ENCODE peak calls at places on chromosomes 7 and 10, in four cellular contexts. One of them, this sample, is unnamed.

GRCh38 chr7:119733480-119733879 is 539.5 kb upstream of the KCND2 start:
- DNase-seq in right lobe of liver: no peak
- DNase-seq in H54: no peak
- DNase-seq in K562: no peak
- DNase-seq in this sample: no peak

GRCh38 chr10:12435348-12435747 is 86.0 kb downstream of the CAMK1D start:
- DNase-seq in right lobe of liver: no peak
- DNase-seq in H54: no peak
- DNase-seq in K562: no peak
- DNase-seq in this sample: no peak

GRCh38 chr10:3886666-3887251 is 101.8 kb upstream of the KLF6 start:
- DNase-seq in right lobe of liver: peak; percentile 40
- DNase-seq in H54: no peak
- DNase-seq in K562: no peak
- DNase-seq in this sample: no peak

GRCh38 chr7:98287486-98287959 is 6.0 kb downstream of the BRI3 start:
- DNase-seq in right lobe of liver: peak; percentile 58
- DNase-seq in H54: no peak
- DNase-seq in K562: peak; percentile 64
- DNase-seq in this sample: no peak

GRCh38 chr10:91298224-91298862 is 77.9 kb downstream of the PCGF5 start:
- DNase-seq in right lobe of liver: peak; percentile 70
- DNase-seq in H54: peak; percentile 77
- DNase-seq in K562: peak; percentile 74
- DNase-seq in this sample: peak; percentile 75

GRCh38 chr10:59962755-59963154 is 56.4 kb upstream of the CCDC6 start:
- DNase-seq in right lobe of liver: no peak
- DNase-seq in H54: no peak
- DNase-seq in K562: no peak
- DNase-seq in this sample: no peak

GRCh38 chr7:143407296-143408246 is 1.1 kb downstream of the EPHA1 start:
- DNase-seq in right lobe of liver: no peak
- DNase-seq in H54: no peak
- DNase-seq in K562: no peak
- DNase-seq in this sample: peak; percentile 85

GRCh38 chr10:71228875-71229720 is 16.7 kb downstream of the UNC5B start:
- DNase-seq in right lobe of liver: no peak
- DNase-seq in H54: no peak
- DNase-seq in K562: no peak
- DNase-seq in this sample: no peak

GRCh38 chr10:73744690-73744994 is 470 bp downstream of the SEC24C start:
- DNase-seq in right lobe of liver: peak; percentile 69
- DNase-seq in H54: peak; percentile 56
- DNase-seq in K562: no peak
- DNase-seq in this sample: peak; percentile 69

GRCh38 chr10:113235505-113235904 is 285.5 kb downstream of the TCF7L2 start:
- DNase-seq in right lobe of liver: no peak
- DNase-seq in H54: no peak
- DNase-seq in K562: no peak
- DNase-seq in this sample: no peak

GRCh38 chr10:124732931-124733536 is 11.1 kb downstream of the FAM53B start:
- DNase-seq in right lobe of liver: no peak
- DNase-seq in H54: no peak
- DNase-seq in K562: no peak
- DNase-seq in this sample: no peak

GRCh38 chr7:155119801-155120382 is 49.8 kb downstream of the HTR5A start:
- DNase-seq in right lobe of liver: no peak
- DNase-seq in H54: peak; percentile 16
- DNase-seq in K562: no peak
- DNase-seq in this sample: no peak

GRCh38 chr10:11610855-11611247 is 599 bp downstream of the USP6NL start:
- DNase-seq in right lobe of liver: peak; percentile 47
- DNase-seq in H54: peak; percentile 43
- DNase-seq in K562: no peak
- DNase-seq in this sample: peak; percentile 52

GRCh38 chr7:36236073-36236472 is 83.0 kb downstream of the EEPD1 start:
- DNase-seq in right lobe of liver: no peak
- DNase-seq in H54: no peak
- DNase-seq in K562: no peak
- DNase-seq in this sample: no peak

GRCh38 chr7:86123476-86123875 is 520.2 kb upstream of the GRM3 start:
- DNase-seq in right lobe of liver: no peak
- DNase-seq in H54: no peak
- DNase-seq in K562: no peak
- DNase-seq in this sample: no peak

GRCh38 chr7:3949226-3949625 is 648.2 kb downstream of the SDK1 start:
- DNase-seq in right lobe of liver: no peak
- DNase-seq in H54: no peak
- DNase-seq in K562: no peak
- DNase-seq in this sample: no peak

GRCh38 chr10:72234560-72235095 is 18.6 kb upstream of the ASCC1 start:
- DNase-seq in right lobe of liver: no peak
- DNase-seq in H54: no peak
- DNase-seq in K562: no peak
- DNase-seq in this sample: no peak

GRCh38 chr10:72226418-72227027 is 10.4 kb upstream of the ASCC1 start:
- DNase-seq in right lobe of liver: no peak
- DNase-seq in H54: no peak
- DNase-seq in K562: no peak
- DNase-seq in this sample: no peak

GRCh38 chr10:72228318-72228751 is 12.3 kb upstream of the ASCC1 start:
- DNase-seq in right lobe of liver: no peak
- DNase-seq in H54: no peak
- DNase-seq in K562: no peak
- DNase-seq in this sample: no peak

GRCh38 chr10:72227826-72228225 is 11.8 kb upstream of the ASCC1 start:
- DNase-seq in right lobe of liver: no peak
- DNase-seq in H54: no peak
- DNase-seq in K562: no peak
- DNase-seq in this sample: no peak

GRCh38 chr10:72229261-72230251 is 13.5 kb upstream of the ASCC1 start:
- DNase-seq in right lobe of liver: no peak
- DNase-seq in H54: no peak
- DNase-seq in K562: no peak
- DNase-seq in this sample: no peak
- TF ChIP-seq POLR2A in right lobe of liver: no peak
- TF ChIP-seq POLR2A in H54: no peak
- TF ChIP-seq POLR2A in K562: no peak
- TF ChIP-seq POLR2A in this sample: no peak

DNA sequence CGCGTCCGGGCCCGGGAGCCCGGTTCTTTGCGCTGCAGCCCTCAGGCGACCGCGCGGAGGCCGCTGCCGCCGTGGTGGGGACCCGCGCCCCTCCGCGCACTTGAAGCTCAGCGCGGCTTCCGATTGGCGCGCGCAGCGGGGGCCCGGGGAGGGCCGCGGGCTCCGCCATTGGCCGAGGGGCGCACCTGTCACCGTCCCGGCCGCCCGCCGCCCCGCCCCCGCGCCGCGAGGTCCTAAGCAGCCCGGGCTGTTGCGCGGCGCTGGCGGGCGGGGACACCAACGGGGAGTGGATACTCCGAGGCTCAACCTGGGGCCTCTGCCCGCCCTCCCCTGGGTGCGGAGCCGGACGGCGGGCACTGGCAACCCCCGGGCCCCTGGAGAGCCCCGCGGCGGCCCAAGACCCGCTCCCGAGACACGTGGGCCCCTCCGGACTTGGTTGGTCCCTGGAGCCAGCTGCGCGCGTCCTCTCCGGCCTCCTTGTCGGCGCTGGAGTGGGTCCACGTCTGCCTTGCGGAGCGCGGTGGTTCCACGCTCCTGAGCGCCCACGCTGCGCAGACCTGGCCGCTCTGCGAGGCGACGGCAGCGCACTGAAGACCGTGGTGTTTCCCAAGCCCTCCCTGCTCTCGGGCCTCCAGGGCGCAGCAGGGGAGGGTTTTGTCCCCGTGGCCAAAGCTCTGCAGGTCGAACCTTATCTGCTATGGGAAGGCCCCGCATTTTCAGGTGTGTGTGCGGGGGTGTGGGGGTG is at the start of gene MNX1:
- DNase-seq in right lobe of liver: no peak
- DNase-seq in H54: peak; percentile 80
- DNase-seq in K562: peak; percentile 100
- DNase-seq in this sample: no peak
- TF ChIP-seq POLR2A in right lobe of liver: no peak
- TF ChIP-seq POLR2A in H54: no peak
- TF ChIP-seq POLR2A in K562: peak; percentile 53
- TF ChIP-seq POLR2A in this sample: peak; percentile 30

GRCh38 chr7:23234569-23235296 is 11.8 kb upstream of the GPNMB start:
- DNase-seq in right lobe of liver: no peak
- DNase-seq in H54: no peak
- DNase-seq in K562: no peak
- DNase-seq in this sample: no peak
- TF ChIP-seq POLR2A in right lobe of liver: no peak
- TF ChIP-seq POLR2A in H54: no peak
- TF ChIP-seq POLR2A in K562: no peak
- TF ChIP-seq POLR2A in this sample: no peak

GRCh38 chr10:109906346-109906745 is 17.0 kb downstream of the XPNPEP1 start:
- DNase-seq in right lobe of liver: no peak
- DNase-seq in H54: no peak
- DNase-seq in K562: no peak
- DNase-seq in this sample: no peak
- TF ChIP-seq POLR2A in right lobe of liver: no peak
- TF ChIP-seq POLR2A in H54: no peak
- TF ChIP-seq POLR2A in K562: no peak
- TF ChIP-seq POLR2A in this sample: no peak

DNA sequence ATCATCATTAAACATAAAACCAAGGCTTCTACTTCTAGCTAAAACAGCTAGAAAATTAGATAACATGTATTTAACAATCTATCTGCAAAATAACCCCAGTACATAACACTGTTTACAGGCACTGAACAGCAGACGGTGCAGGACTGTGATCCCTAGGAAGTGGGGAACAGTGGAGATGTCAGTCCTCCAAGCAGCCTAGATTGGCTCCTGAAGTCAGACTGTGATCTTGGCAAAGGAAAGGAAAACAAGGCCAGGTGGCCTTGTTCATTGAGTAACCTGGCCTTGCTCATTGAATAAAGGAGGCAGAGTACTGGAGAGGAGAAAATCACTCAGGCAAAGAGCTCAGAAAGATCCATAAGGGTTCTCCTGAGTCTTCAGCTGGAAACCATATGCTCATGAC is 77.7 kb upstream of the DIP2C start:
- DNase-seq in right lobe of liver: no peak
- DNase-seq in H54: no peak
- DNase-seq in K562: no peak
- DNase-seq in this sample: no peak
- TF ChIP-seq POLR2A in right lobe of liver: no peak
- TF ChIP-seq POLR2A in H54: no peak
- TF ChIP-seq POLR2A in K562: no peak
- TF ChIP-seq POLR2A in this sample: no peak

This sample was measured in NB4.